ENCODE peak calls at places on chromosome 20, in nine cellular contexts. One of them, this sample, is unnamed.
A peak's percentile ranks its signal among the peaks of the same experiment; 100 is the strongest.

GRCh38 chr20:46255440-46256104 is 52.7 kb downstream of the CDH22 start:
- DNase-seq in mammary epithelial cell: peak; percentile 89
- DNase-seq in caudate nucleus: peak; percentile 29
- DNase-seq in mesothelial cell of epicardium: peak; percentile 94
- DNase-seq in Right ventricle myocardium superior: peak; percentile 88
- DNase-seq in activated naive CD4-positive, alpha-beta T cell treated with anti-CD3 and anti-CD28 coated beads, Interleukin-2, amount 50 U/mL, for 16 hours: no peak
- DNase-seq in H9: no peak
- DNase-seq in PC-3: peak; percentile 97
- DNase-seq in foreskin fibroblast: peak; percentile 37
- DNase-seq in this sample: peak; percentile 37

GRCh38 chr20:22352019-22352418 is 232.4 kb downstream of the FOXA2 start:
- DNase-seq in foreskin fibroblast: no peak
- DNase-seq in H9: no peak
- DNase-seq in caudate nucleus: no peak
- DNase-seq in activated naive CD4-positive, alpha-beta T cell treated with anti-CD3 and anti-CD28 coated beads, Interleukin-2, amount 50 U/mL, for 16 hours: no peak
- DNase-seq in mammary epithelial cell: no peak
- DNase-seq in PC-3: no peak
- DNase-seq in mesothelial cell of epicardium: no peak
- DNase-seq in Right ventricle myocardium superior: no peak
- DNase-seq in this sample: no peak

GRCh38 chr20:52859156-52859887 is 112.8 kb upstream of the TSHZ2 start:
- DNase-seq in Right ventricle myocardium superior: no peak
- DNase-seq in activated naive CD4-positive, alpha-beta T cell treated with anti-CD3 and anti-CD28 coated beads, Interleukin-2, amount 50 U/mL, for 16 hours: no peak
- DNase-seq in caudate nucleus: no peak
- DNase-seq in mesothelial cell of epicardium: no peak
- DNase-seq in PC-3: peak; percentile 11
- DNase-seq in H9: peak; percentile 38
- DNase-seq in foreskin fibroblast: peak; percentile 19
- DNase-seq in mammary epithelial cell: peak; percentile 63
- DNase-seq in this sample: peak; percentile 4

GRCh38 chr20:24978493-24978892 is 14.1 kb downstream of the APMAP start:
- DNase-seq in foreskin fibroblast: no peak
- DNase-seq in Right ventricle myocardium superior: no peak
- DNase-seq in mammary epithelial cell: no peak
- DNase-seq in H9: peak; percentile 3
- DNase-seq in caudate nucleus: peak; percentile 51
- DNase-seq in activated naive CD4-positive, alpha-beta T cell treated with anti-CD3 and anti-CD28 coated beads, Interleukin-2, amount 50 U/mL, for 16 hours: no peak
- DNase-seq in mesothelial cell of epicardium: no peak
- DNase-seq in PC-3: no peak
- DNase-seq in this sample: no peak

GRCh38 chr20:24933266-24933908 is 15.7 kb upstream of the CST7 start:
- DNase-seq in caudate nucleus: no peak
- DNase-seq in mammary epithelial cell: no peak
- DNase-seq in H9: no peak
- DNase-seq in foreskin fibroblast: no peak
- DNase-seq in activated naive CD4-positive, alpha-beta T cell treated with anti-CD3 and anti-CD28 coated beads, Interleukin-2, amount 50 U/mL, for 16 hours: no peak
- DNase-seq in mesothelial cell of epicardium: peak; percentile 29
- DNase-seq in Right ventricle myocardium superior: no peak
- DNase-seq in PC-3: no peak
- DNase-seq in this sample: no peak

GRCh38 chr20:56400001-56400640 is 7.7 kb downstream of the CSTF1 start:
- DNase-seq in activated naive CD4-positive, alpha-beta T cell treated with anti-CD3 and anti-CD28 coated beads, Interleukin-2, amount 50 U/mL, for 16 hours: peak; percentile 59
- DNase-seq in H9: no peak
- DNase-seq in mammary epithelial cell: peak; percentile 34
- DNase-seq in PC-3: peak; percentile 84
- DNase-seq in Right ventricle myocardium superior: no peak
- DNase-seq in foreskin fibroblast: peak; percentile 91
- DNase-seq in mesothelial cell of epicardium: no peak
- DNase-seq in caudate nucleus: peak; percentile 10
- DNase-seq in this sample: no peak

GRCh38 chr20:23157741-23158140 is 71.6 kb upstream of the CD93 start:
- DNase-seq in caudate nucleus: no peak
- DNase-seq in PC-3: no peak
- DNase-seq in Right ventricle myocardium superior: no peak
- DNase-seq in activated naive CD4-positive, alpha-beta T cell treated with anti-CD3 and anti-CD28 coated beads, Interleukin-2, amount 50 U/mL, for 16 hours: no peak
- DNase-seq in foreskin fibroblast: no peak
- DNase-seq in mesothelial cell of epicardium: peak; percentile 19
- DNase-seq in mammary epithelial cell: peak; percentile 75
- DNase-seq in H9: peak; percentile 14
- DNase-seq in this sample: no peak

GRCh38 chr20:45308078-45308778 is at the start of gene MATN4:
- DNase-seq in mesothelial cell of epicardium: no peak
- DNase-seq in caudate nucleus: no peak
- DNase-seq in PC-3: no peak
- DNase-seq in activated naive CD4-positive, alpha-beta T cell treated with anti-CD3 and anti-CD28 coated beads, Interleukin-2, amount 50 U/mL, for 16 hours: no peak
- DNase-seq in H9: peak; percentile 65
- DNase-seq in foreskin fibroblast: peak; percentile 30
- DNase-seq in Right ventricle myocardium superior: peak; percentile 56
- DNase-seq in mammary epithelial cell: no peak
- DNase-seq in this sample: no peak

GRCh38 chr20:61525781-61526431 is 273.8 kb downstream of the CDH4 start:
- DNase-seq in mesothelial cell of epicardium: no peak
- DNase-seq in H9: no peak
- DNase-seq in caudate nucleus: no peak
- DNase-seq in mammary epithelial cell: no peak
- DNase-seq in Right ventricle myocardium superior: no peak
- DNase-seq in activated naive CD4-positive, alpha-beta T cell treated with anti-CD3 and anti-CD28 coated beads, Interleukin-2, amount 50 U/mL, for 16 hours: no peak
- DNase-seq in foreskin fibroblast: peak; percentile 25
- DNase-seq in PC-3: no peak
- DNase-seq in this sample: no peak

GRCh38 chr20:47305667-47306066 is 50.8 kb downstream of the ZMYND8 start:
- DNase-seq in Right ventricle myocardium superior: no peak
- DNase-seq in activated naive CD4-positive, alpha-beta T cell treated with anti-CD3 and anti-CD28 coated beads, Interleukin-2, amount 50 U/mL, for 16 hours: no peak
- DNase-seq in foreskin fibroblast: peak; percentile 38
- DNase-seq in PC-3: no peak
- DNase-seq in H9: no peak
- DNase-seq in mammary epithelial cell: no peak
- DNase-seq in mesothelial cell of epicardium: no peak
- DNase-seq in caudate nucleus: no peak
- DNase-seq in this sample: no peak

GRCh38 chr20:47453167-47453782 is 48.4 kb upstream of the NCOA3 start:
- DNase-seq in foreskin fibroblast: peak; percentile 97
- DNase-seq in mammary epithelial cell: peak; percentile 95
- DNase-seq in PC-3: peak; percentile 96
- DNase-seq in caudate nucleus: no peak
- DNase-seq in activated naive CD4-positive, alpha-beta T cell treated with anti-CD3 and anti-CD28 coated beads, Interleukin-2, amount 50 U/mL, for 16 hours: peak; percentile 18
- DNase-seq in H9: no peak
- DNase-seq in mesothelial cell of epicardium: no peak
- DNase-seq in Right ventricle myocardium superior: no peak
- DNase-seq in this sample: no peak

GRCh38 chr20:32737371-32738223 is 5.7 kb downstream of the COMMD7 start:
- DNase-seq in caudate nucleus: no peak
- DNase-seq in mesothelial cell of epicardium: no peak
- DNase-seq in activated naive CD4-positive, alpha-beta T cell treated with anti-CD3 and anti-CD28 coated beads, Interleukin-2, amount 50 U/mL, for 16 hours: no peak
- DNase-seq in PC-3: peak; percentile 26
- DNase-seq in mammary epithelial cell: peak; percentile 54
- DNase-seq in Right ventricle myocardium superior: no peak
- DNase-seq in H9: no peak
- DNase-seq in foreskin fibroblast: peak; percentile 73
- DNase-seq in this sample: peak; percentile 17

GRCh38 chr20:57027752-57028151 is 238.7 kb downstream of the BMP7 start:
- DNase-seq in mammary epithelial cell: no peak
- DNase-seq in foreskin fibroblast: no peak
- DNase-seq in Right ventricle myocardium superior: no peak
- DNase-seq in mesothelial cell of epicardium: no peak
- DNase-seq in caudate nucleus: no peak
- DNase-seq in H9: no peak
- DNase-seq in PC-3: no peak
- DNase-seq in activated naive CD4-positive, alpha-beta T cell treated with anti-CD3 and anti-CD28 coated beads, Interleukin-2, amount 50 U/mL, for 16 hours: no peak
- DNase-seq in this sample: no peak

GRCh38 chr20:46954490-46955038 is 59.9 kb downstream of the EYA2 start:
- DNase-seq in mammary epithelial cell: peak; percentile 92
- DNase-seq in caudate nucleus: no peak
- DNase-seq in activated naive CD4-positive, alpha-beta T cell treated with anti-CD3 and anti-CD28 coated beads, Interleukin-2, amount 50 U/mL, for 16 hours: no peak
- DNase-seq in mesothelial cell of epicardium: no peak
- DNase-seq in Right ventricle myocardium superior: no peak
- DNase-seq in foreskin fibroblast: peak; percentile 93
- DNase-seq in H9: no peak
- DNase-seq in PC-3: peak; percentile 86
- DNase-seq in this sample: no peak

GRCh38 chr20:39874049-39874893 is 814.8 kb downstream of the MAFB start:
- DNase-seq in caudate nucleus: no peak
- DNase-seq in mammary epithelial cell: peak; percentile 67
- DNase-seq in foreskin fibroblast: peak; percentile 84
- DNase-seq in PC-3: peak; percentile 33
- DNase-seq in activated naive CD4-positive, alpha-beta T cell treated with anti-CD3 and anti-CD28 coated beads, Interleukin-2, amount 50 U/mL, for 16 hours: no peak
- DNase-seq in mesothelial cell of epicardium: peak; percentile 48
- DNase-seq in H9: peak; percentile 84
- DNase-seq in Right ventricle myocardium superior: peak; percentile 74
- DNase-seq in this sample: peak; percentile 45

GRCh38 chr20:46057856-46058655 is 29.0 kb downstream of the SLC12A5 start:
- DNase-seq in caudate nucleus: peak; percentile 34
- DNase-seq in Right ventricle myocardium superior: peak; percentile 78
- DNase-seq in H9: peak; percentile 79
- DNase-seq in activated naive CD4-positive, alpha-beta T cell treated with anti-CD3 and anti-CD28 coated beads, Interleukin-2, amount 50 U/mL, for 16 hours: no peak
- DNase-seq in mesothelial cell of epicardium: no peak
- DNase-seq in foreskin fibroblast: peak; percentile 79
- DNase-seq in PC-3: no peak
- DNase-seq in mammary epithelial cell: no peak
- DNase-seq in this sample: no peak

GRCh38 chr20:39398656-39399055 is 436.5 kb downstream of the DHX35 start:
- DNase-seq in foreskin fibroblast: no peak
- DNase-seq in caudate nucleus: no peak
- DNase-seq in activated naive CD4-positive, alpha-beta T cell treated with anti-CD3 and anti-CD28 coated beads, Interleukin-2, amount 50 U/mL, for 16 hours: no peak
- DNase-seq in mammary epithelial cell: no peak
- DNase-seq in PC-3: no peak
- DNase-seq in Right ventricle myocardium superior: no peak
- DNase-seq in mesothelial cell of epicardium: no peak
- DNase-seq in H9: no peak
- DNase-seq in this sample: no peak

GRCh38 chr20:5448449-5449118 is 131.8 kb upstream of the PROKR2 start:
- DNase-seq in PC-3: peak; percentile 79
- DNase-seq in mammary epithelial cell: peak; percentile 28
- DNase-seq in H9: peak; percentile 77
- DNase-seq in foreskin fibroblast: peak; percentile 65
- DNase-seq in Right ventricle myocardium superior: no peak
- DNase-seq in mesothelial cell of epicardium: peak; percentile 78
- DNase-seq in activated naive CD4-positive, alpha-beta T cell treated with anti-CD3 and anti-CD28 coated beads, Interleukin-2, amount 50 U/mL, for 16 hours: peak; percentile 36
- DNase-seq in caudate nucleus: no peak
- DNase-seq in this sample: peak; percentile 5

GRCh38 chr20:3164763-3165410 is 5.2 kb upstream of the FASTKD5 start:
- DNase-seq in caudate nucleus: no peak
- DNase-seq in activated naive CD4-positive, alpha-beta T cell treated with anti-CD3 and anti-CD28 coated beads, Interleukin-2, amount 50 U/mL, for 16 hours: no peak
- DNase-seq in PC-3: no peak
- DNase-seq in H9: no peak
- DNase-seq in foreskin fibroblast: no peak
- DNase-seq in Right ventricle myocardium superior: no peak
- DNase-seq in mesothelial cell of epicardium: no peak
- DNase-seq in mammary epithelial cell: no peak
- DNase-seq in this sample: no peak

GRCh38 chr20:19015890-19016465 is 196.5 kb upstream of the SLC24A3 start:
- DNase-seq in foreskin fibroblast: no peak
- DNase-seq in mesothelial cell of epicardium: no peak
- DNase-seq in activated naive CD4-positive, alpha-beta T cell treated with anti-CD3 and anti-CD28 coated beads, Interleukin-2, amount 50 U/mL, for 16 hours: no peak
- DNase-seq in H9: no peak
- DNase-seq in caudate nucleus: no peak
- DNase-seq in Right ventricle myocardium superior: no peak
- DNase-seq in PC-3: no peak
- DNase-seq in mammary epithelial cell: no peak
- DNase-seq in this sample: no peak

GRCh38 chr20:62921119-62921687 is 5.1 kb downstream of the DIDO1 start:
- DNase-seq in Right ventricle myocardium superior: no peak
- DNase-seq in caudate nucleus: no peak
- DNase-seq in mammary epithelial cell: peak; percentile 68
- DNase-seq in foreskin fibroblast: peak; percentile 67
- DNase-seq in activated naive CD4-positive, alpha-beta T cell treated with anti-CD3 and anti-CD28 coated beads, Interleukin-2, amount 50 U/mL, for 16 hours: peak; percentile 65
- DNase-seq in PC-3: peak; percentile 63
- DNase-seq in mesothelial cell of epicardium: peak; percentile 59
- DNase-seq in H9: peak; percentile 75
- DNase-seq in this sample: no peak

GRCh38 chr20:18727032-18727508 is 86.5 kb upstream of the SCP2D1 start:
- DNase-seq in H9: no peak
- DNase-seq in Right ventricle myocardium superior: no peak
- DNase-seq in mammary epithelial cell: peak; percentile 46
- DNase-seq in PC-3: peak; percentile 16
- DNase-seq in activated naive CD4-positive, alpha-beta T cell treated with anti-CD3 and anti-CD28 coated beads, Interleukin-2, amount 50 U/mL, for 16 hours: no peak
- DNase-seq in mesothelial cell of epicardium: no peak
- DNase-seq in caudate nucleus: no peak
- DNase-seq in foreskin fibroblast: no peak
- DNase-seq in this sample: no peak

GRCh38 chr20:48034754-48035153 is 249.5 kb upstream of the SULF2 start:
- DNase-seq in mesothelial cell of epicardium: no peak
- DNase-seq in Right ventricle myocardium superior: no peak
- DNase-seq in PC-3: peak; percentile 34
- DNase-seq in H9: no peak
- DNase-seq in foreskin fibroblast: no peak
- DNase-seq in activated naive CD4-positive, alpha-beta T cell treated with anti-CD3 and anti-CD28 coated beads, Interleukin-2, amount 50 U/mL, for 16 hours: no peak
- DNase-seq in caudate nucleus: no peak
- DNase-seq in mammary epithelial cell: peak; percentile 13
- DNase-seq in this sample: no peak

GRCh38 chr20:51750037-51750769 is 18.0 kb downstream of the ATP9A start:
- DNase-seq in mesothelial cell of epicardium: no peak
- DNase-seq in PC-3: peak; percentile 100
- DNase-seq in mammary epithelial cell: peak; percentile 94
- DNase-seq in Right ventricle myocardium superior: peak; percentile 55
- DNase-seq in caudate nucleus: peak; percentile 21
- DNase-seq in activated naive CD4-positive, alpha-beta T cell treated with anti-CD3 and anti-CD28 coated beads, Interleukin-2, amount 50 U/mL, for 16 hours: no peak
- DNase-seq in H9: no peak
- DNase-seq in foreskin fibroblast: peak; percentile 97
- DNase-seq in this sample: peak; percentile 96

GRCh38 chr20:5328228-5328627 is 11.5 kb upstream of the PROKR2 start:
- DNase-seq in PC-3: no peak
- DNase-seq in H9: no peak
- DNase-seq in foreskin fibroblast: no peak
- DNase-seq in caudate nucleus: no peak
- DNase-seq in mammary epithelial cell: no peak
- DNase-seq in Right ventricle myocardium superior: no peak
- DNase-seq in activated naive CD4-positive, alpha-beta T cell treated with anti-CD3 and anti-CD28 coated beads, Interleukin-2, amount 50 U/mL, for 16 hours: no peak
- DNase-seq in mesothelial cell of epicardium: no peak
- DNase-seq in this sample: no peak

This sample was measured in retinal pigment epithelial cell.